ENCODE peak calls at places on chromosomes 12 and 14, in four cellular contexts. M, F, A and U are unnamed samples.
A peak's percentile ranks its signal among the peaks of the same experiment; 100 is the strongest.

GRCh38 chr12:54981796-54982195 is 2.8 kb downstream of the TESPA1 start:
- DNase-seq in M (no peak), F (no peak), A (no peak), U (no peak)

GRCh38 chr12:124687695-124688301 is 120.4 kb upstream of the NCOR2 start:
- DNase-seq in M (peak; percentile 54), F (no peak), A (peak; percentile 11), U (peak; percentile 38)

GRCh38 chr12:123990512-123990911 is 17.5 kb downstream of the ZNF664 start:
- DNase-seq in M (peak; percentile 88), F (no peak), A (no peak), U (no peak)

GRCh38 chr12:91017511-91018263 is 12.9 kb upstream of the EPYC start:
- DNase-seq in M (no peak), F (no peak), A (no peak), U (no peak)

GRCh38 chr12:51984657-51985056 is 22.1 kb upstream of the TAMALIN start:
- DNase-seq in M (no peak), F (no peak), A (no peak), U (no peak)

GRCh38 chr14:90783344-90783743 is 32.9 kb downstream of the TTC7B start:
- DNase-seq in M (no peak), F (no peak), A (no peak), U (no peak)

GRCh38 chr12:110022980-110023633 is 23.9 kb downstream of the ANKRD13A start:
- DNase-seq in M (peak; percentile 49), F (no peak), A (no peak), U (no peak)

GRCh38 chr12:132624910-132625630 is 6.5 kb downstream of the P2RX2 start:
- DNase-seq in M (no peak), F (no peak), A (no peak), U (no peak)

GRCh38 chr14:101022121-101022520 is 118.6 kb upstream of the RTL1 start:
- DNase-seq in M (no peak), F (no peak), A (no peak), U (no peak)